ENCODE peak calls at places on chromosomes 2 and 18, in eight cellular contexts. G, S, V, F, I, N, O and H are unnamed samples. For H3K27me3, the result is how much of the 10 kb centered on the place peaks cover.

GRCh38 chr2:85888020-85888744 is 608 bp downstream of the ST3GAL5 start:
- DNase-seq in N (no peak), I (peak), S (no peak), V (peak), O (peak), G (peak), F (peak), H (peak)

GRCh38 chr2:26585100-26585499 is 56.1 kb downstream of the CIB4 start:
- DNase-seq in N (peak), G (no peak), F (no peak), I (peak), O (no peak), V (no peak), S (no peak), H (no peak)

GRCh38 chr2:158719411-158719810 is 75.7 kb upstream of the DAPL1 start:
- DNase-seq in F (no peak), G (no peak), I (no peak), V (no peak), N (no peak), S (no peak), O (no peak), H (no peak)

GRCh38 chr2:130341562-130342019 is 1.1 kb upstream of the IMP4 start:
- DNase-seq in O (no peak), F (peak), N (no peak), G (no peak), V (no peak), S (no peak), I (no peak), H (peak)

GRCh38 chr2:202114798-202115197 is 41.7 kb downstream of the KIAA2012 start:
- DNase-seq in G (no peak), O (no peak), S (peak), V (no peak), I (no peak), N (no peak), F (no peak), H (no peak)

GRCh38 chr2:237625216-237625705 is 2.1 kb upstream of the LRRFIP1 start:
- DNase-seq in F (no peak), O (no peak), I (no peak), G (no peak), V (no peak), S (no peak), N (peak), H (no peak)

GRCh38 chr18:45522371-45522770 is 92.9 kb upstream of the SLC14A2 start:
- DNase-seq in F (no peak), S (peak), O (no peak), V (no peak), N (no peak), G (no peak), I (no peak), H (no peak)

GRCh38 chr2:59693176-59693959 is 860.1 kb downstream of the BCL11A start:
- DNase-seq in F (no peak), I (no peak), S (no peak), O (no peak), G (no peak), N (no peak), V (no peak), H (no peak)

GRCh38 chr2:233186851-233187250 is 64.6 kb upstream of the ATG16L1 start:
- DNase-seq in I (no peak), N (no peak), V (no peak), O (no peak), F (no peak), S (no peak), G (no peak), H (no peak)

GRCh38 chr2:229408982-229409381 is 137.9 kb upstream of the PID1 start:
- DNase-seq in S (no peak), O (no peak), V (no peak), G (no peak), I (no peak), N (no peak), F (no peak), H (no peak)

GRCh38 chr2:207279520-207279919 is 113.8 kb upstream of the KLF7 start:
- DNase-seq in F (no peak), G (no peak), I (no peak), S (no peak), N (no peak), V (no peak), O (no peak), H (no peak)

GRCh38 chr2:63827749-63828148 is 13.9 kb upstream of the UGP2 start:
- DNase-seq in O (no peak), I (no peak), N (no peak), G (no peak), F (no peak), V (no peak), S (peak), H (no peak)

GRCh38 chr2:25062461-25062860 is 20.6 kb downstream of the EFR3B start:
- DNase-seq in N (no peak), G (no peak), V (no peak), I (no peak), F (no peak), O (peak), S (no peak), H (no peak)

GRCh38 chr2:41027095-41027494 is 575.2 kb upstream of the SLC8A1 start:
- DNase-seq in S (no peak), O (no peak), V (no peak), N (no peak), G (no peak), I (no peak), F (no peak), H (no peak)

GRCh38 chr2:142037051-142037450 is 93.8 kb downstream of the LRP1B start:
- DNase-seq in F (peak), I (no peak), N (no peak), O (no peak), S (no peak), G (no peak), V (no peak), H (no peak)

GRCh38 chr2:240764605-240765004 is 55.4 kb downstream of the KIF1A start:
- DNase-seq in I (no peak), V (no peak), F (no peak), S (no peak), O (no peak), N (no peak), G (no peak), H (no peak)

GRCh38 chr18:79915161-79916127 is 36.0 kb downstream of the SLC66A2 start:
- DNase-seq in G (peak), F (peak), N (peak), I (peak), O (no peak), V (no peak), S (no peak), H (no peak)

DNA sequence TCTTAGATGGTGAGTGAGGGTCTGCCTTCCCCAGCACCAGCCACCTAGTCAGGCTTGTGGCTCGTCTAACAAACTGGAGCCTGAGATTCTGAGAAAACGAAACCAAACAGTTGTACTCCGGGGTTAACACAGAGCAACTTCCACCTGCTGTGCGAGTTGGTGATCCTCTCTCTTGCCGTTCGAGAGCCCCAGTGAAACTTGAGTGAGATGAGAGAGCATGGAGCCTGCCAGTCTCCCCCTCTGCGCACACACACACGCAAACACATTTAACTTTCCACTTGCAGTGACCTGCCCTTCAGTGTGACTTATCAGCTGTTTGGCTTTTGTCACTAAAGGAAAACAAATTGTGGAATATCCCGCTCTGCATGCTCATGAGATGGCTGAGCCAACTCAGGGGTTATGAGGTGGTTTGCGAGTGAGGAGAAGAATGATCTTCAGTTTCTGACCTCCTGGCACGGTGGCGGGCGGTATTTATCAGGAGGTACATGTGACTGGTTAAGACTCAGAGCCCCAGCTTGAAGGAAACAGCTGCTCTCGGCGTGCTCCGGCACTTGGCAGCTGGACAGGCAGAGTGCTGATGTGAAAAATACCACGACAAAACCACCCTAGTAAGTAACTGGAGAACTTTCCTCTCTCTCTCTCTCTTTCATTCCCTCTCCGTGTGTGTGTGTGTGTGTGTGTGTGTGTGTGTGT is at the start of gene RASGRP3:
- DNase-seq in V (peak), F (peak), N (peak), S (peak), O (peak), G (peak), I (peak), H (peak)
- H3K27me3 ChIP-seq in V (under half), F (under half), N (under half), S (under half), O (under half), G (under half), I (under half), H (under half)

GRCh38 chr2:30584116-30584515 is 137.1 kb downstream of the LCLAT1 start:
- DNase-seq in G (no peak), O (no peak), N (no peak), V (no peak), F (no peak), S (no peak), I (no peak), H (peak)

GRCh38 chr2:30577151-30577550 is 130.1 kb downstream of the LCLAT1 start:
- DNase-seq in S (no peak), G (no peak), I (no peak), O (no peak), V (no peak), F (peak), N (no peak), H (no peak)

GRCh38 chr2:30583204-30583749 is 136.2 kb downstream of the LCLAT1 start:
- DNase-seq in S (no peak), V (no peak), G (no peak), N (no peak), F (no peak), I (no peak), O (no peak), H (no peak)

GRCh38 chr2:30582521-30582920 is 135.5 kb downstream of the LCLAT1 start:
- DNase-seq in G (no peak), N (no peak), O (no peak), F (no peak), V (no peak), S (no peak), I (no peak), H (no peak)

DNA sequence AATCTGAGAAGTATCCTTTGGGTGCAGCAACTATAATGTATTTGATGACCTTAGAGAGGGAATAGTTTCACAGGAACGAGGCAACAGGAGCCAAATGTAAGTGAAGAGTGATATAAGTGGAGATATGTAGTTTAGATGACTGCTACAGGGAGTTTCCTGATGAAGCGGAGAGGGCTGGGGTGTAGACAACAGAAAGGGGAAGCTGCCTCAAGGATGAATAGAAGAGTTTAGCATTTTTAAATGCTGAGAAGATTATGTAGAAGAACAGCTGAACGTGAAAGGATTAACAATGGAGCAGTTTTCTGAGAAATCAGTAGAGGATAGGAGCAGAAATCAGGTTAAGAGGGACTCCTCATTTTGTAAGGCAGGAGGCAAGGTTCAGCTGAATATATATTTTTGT is 133.3 kb downstream of the LCLAT1 start:
- DNase-seq in I (no peak), S (no peak), N (no peak), V (no peak), F (peak), O (no peak), G (no peak), H (no peak)
- TF ChIP-seq CTCF in I (no peak), S (no peak), N (no peak), V (no peak), F (no peak), O (no peak), G (no peak), H (no peak)

DNA sequence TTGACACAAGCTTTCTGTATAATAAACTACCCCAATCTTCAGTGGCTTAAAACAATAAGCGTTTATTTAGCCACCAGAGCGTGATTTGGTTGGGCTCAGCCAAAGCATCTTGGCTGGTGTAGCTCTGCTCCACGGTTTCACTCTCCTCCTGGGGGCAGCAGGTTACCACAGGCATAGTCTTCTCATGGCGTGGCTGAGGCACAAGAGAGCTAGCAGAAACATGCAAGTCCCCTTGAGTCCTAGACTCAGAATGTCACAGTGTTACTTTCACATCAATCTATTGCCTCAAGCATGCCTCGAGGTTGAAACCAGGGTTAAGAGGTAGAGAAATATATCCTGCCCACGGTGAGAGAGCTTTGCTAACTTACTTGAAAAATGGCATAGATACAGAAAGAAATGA is 19.9 kb upstream of the SLC9A2 start:
- DNase-seq in N (no peak), O (no peak), G (no peak), V (no peak), S (no peak), I (no peak), F (peak), H (no peak)
- H3K27me3 ChIP-seq in N (under half), O (under half), G (under half), V (under half), S (under half), I (under half), F (under half), H (under half)

GRCh38 chr18:61893971-61894750 is 1.4 kb upstream of the RNF152 start:
- DNase-seq in N (peak), I (peak), G (peak), S (peak), F (peak), O (peak), V (peak), H (peak)

GRCh38 chr18:61892683-61893303 is at the start of gene RNF152:
- DNase-seq in I (no peak), V (peak), F (peak), G (no peak), S (peak), O (peak), N (peak), H (peak)

GRCh38 chr18:61894751-61895524 is 2.1 kb upstream of the RNF152 start:
- DNase-seq in F (peak), O (no peak), S (no peak), I (no peak), G (no peak), N (no peak), V (no peak), H (no peak)

GRCh38 chr18:61891874-61892273 is 933 bp downstream of the RNF152 start:
- DNase-seq in O (no peak), S (no peak), V (no peak), F (no peak), I (no peak), N (no peak), G (no peak), H (no peak)

DNA sequence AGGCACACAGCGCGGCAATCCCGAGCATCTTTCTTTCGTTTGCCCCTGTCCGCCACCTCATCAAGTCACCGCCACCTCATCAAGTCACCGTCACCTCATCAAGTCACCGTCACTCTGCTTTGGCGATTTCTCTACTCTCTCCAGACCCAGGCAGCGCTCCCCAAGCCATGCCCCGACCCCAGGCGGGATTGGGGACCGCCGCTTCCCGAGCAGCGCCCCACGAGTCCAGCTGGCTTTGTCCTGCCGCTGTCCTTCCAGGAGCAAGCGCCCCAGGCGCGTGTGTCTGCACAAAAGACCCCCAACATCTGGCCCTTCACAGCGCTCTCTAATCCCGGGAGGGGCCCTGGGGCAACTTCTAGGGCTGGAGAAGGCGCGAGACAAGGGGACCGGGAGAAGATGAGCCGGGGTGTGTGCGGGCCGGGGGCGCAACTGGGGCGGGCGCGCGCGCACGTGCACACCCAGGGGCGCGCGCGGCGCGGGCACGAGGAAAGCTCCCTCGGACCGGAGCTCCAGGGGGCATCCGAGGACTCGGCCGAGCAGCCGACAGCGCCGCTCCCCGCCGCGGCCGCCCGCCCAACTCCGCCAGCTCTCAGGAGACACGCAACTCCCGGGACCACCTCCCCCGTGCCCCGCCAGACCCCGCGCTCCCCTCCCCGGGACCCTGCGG is 630 bp upstream of the RNF152 start:
- DNase-seq in O (peak), G (peak), F (peak), V (peak), I (no peak), N (peak), S (peak), H (peak)
- TF ChIP-seq CTCF in O (peak), G (no peak), F (no peak), V (no peak), I (no peak), N (no peak), S (no peak), H (no peak)

DNA sequence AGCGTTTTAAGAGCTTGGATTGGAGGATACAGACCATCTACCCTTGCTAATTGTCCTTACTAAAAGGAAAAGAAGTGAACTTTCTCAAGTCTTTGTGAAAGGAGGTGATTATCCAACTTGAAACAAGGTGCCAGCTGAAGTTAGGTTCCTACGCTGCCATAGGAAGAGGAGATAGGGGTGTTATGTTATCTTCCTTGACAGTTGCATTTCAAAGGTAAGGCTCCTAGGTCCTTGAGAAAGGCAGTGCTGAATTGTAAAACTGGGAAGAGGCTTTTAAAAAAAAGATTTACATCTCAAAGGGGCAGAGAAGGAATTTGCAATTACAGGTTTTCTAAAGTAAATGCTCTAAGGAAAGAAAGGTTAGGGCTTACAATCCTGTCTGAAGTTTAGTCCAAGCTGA is 810.2 kb upstream of the LRATD1 start:
- DNase-seq in F (peak), O (no peak), V (no peak), I (no peak), G (no peak), N (no peak), S (no peak), H (no peak)
- H3K27me3 ChIP-seq in F (half or more), O (under half), V (under half), I (under half), G (under half), N (under half), S (under half), H (under half)

GRCh38 chr2:230982528-230982927 is 13.4 kb upstream of the SPATA3 start:
- DNase-seq in N (no peak), O (no peak), F (no peak), G (no peak), S (no peak), I (no peak), V (no peak), H (no peak)

GRCh38 chr2:230982126-230982525 is 13.8 kb upstream of the SPATA3 start:
- DNase-seq in F (no peak), I (no peak), O (no peak), N (no peak), G (no peak), V (no peak), S (no peak), H (no peak)

GRCh38 chr2:230980468-230980867 is 15.5 kb upstream of the SPATA3 start:
- DNase-seq in N (no peak), F (no peak), I (no peak), G (no peak), S (no peak), V (no peak), O (no peak), H (no peak)

GRCh38 chr2:230983566-230983965 is 12.4 kb upstream of the SPATA3 start:
- DNase-seq in G (no peak), F (no peak), N (no peak), V (no peak), I (no peak), O (no peak), S (no peak), H (no peak)

GRCh38 chr2:230981704-230982103 is 14.2 kb upstream of the SPATA3 start:
- DNase-seq in I (no peak), O (no peak), G (no peak), V (peak), F (no peak), N (no peak), S (no peak), H (no peak)
- TF ChIP-seq CTCF in I (no peak), O (no peak), G (no peak), V (no peak), F (no peak), N (no peak), S (no peak), H (no peak)